ENCODE peak calls at places on chromosomes 12 and 14, in ten cellular contexts. Y is T-cell; R is Daoy; D is MCF 10A; B is stimulated activated CD4-positive, alpha-beta T cell treated with anti-CD3 and anti-CD28 coated beads, Interleukin-2, amount 100 ng/mL, for 48 hours; G is activated naive CD4-positive, alpha-beta T cell; V is stimulated activated CD8-positive, alpha-beta memory T cell treated with anti-CD3 and anti-CD28 coated beads, Interleukin-15, amount 100 ng/mL, for 24 hours; P is NCI-H1105; C is EL; E is CD4-positive, CD25-positive, alpha-beta regulatory T cell. J is an unnamed sample.

GRCh38 chr12:26198742-26199141 is 3.4 kb downstream of the SSPN start:
- DNase-seq in P (no peak), C (peak; percentile 70), R (peak; percentile 90), Y (no peak), D (peak; percentile 53), G (no peak), E (no peak), V (no peak), B (no peak), J (no peak)

GRCh38 chr12:111546758-111547383 is 52.2 kb downstream of the ATXN2 start:
- DNase-seq in Y (no peak), C (no peak), D (peak; percentile 31), P (no peak), V (no peak), G (no peak), B (no peak), E (peak; percentile 76), R (peak; percentile 18), J (no peak)

GRCh38 chr12:43285248-43285647 is 266.8 kb downstream of the ADAMTS20 start:
- DNase-seq in C (peak; percentile 95), D (peak; percentile 79), B (no peak), Y (no peak), V (no peak), P (no peak), G (no peak), E (no peak), R (peak; percentile 83), J (peak; percentile 27)

GRCh38 chr14:49303952-49304516 is 282.1 kb downstream of the RPS29 start:
- DNase-seq in V (no peak), C (peak; percentile 2), Y (no peak), G (no peak), D (peak; percentile 49), P (no peak), E (peak; percentile 3), B (no peak), R (no peak), J (no peak)

GRCh38 chr12:107057071-107057834 is 36.1 kb downstream of the CRY1 start:
- DNase-seq in C (peak; percentile 64), D (no peak), V (no peak), B (no peak), E (no peak), P (no peak), R (no peak), G (no peak), Y (no peak), J (no peak)

GRCh38 chr12:77606348-77606747 is 224.3 kb upstream of the NAV3 start:
- DNase-seq in R (no peak), B (no peak), C (no peak), E (no peak), D (no peak), P (no peak), G (no peak), V (no peak), Y (no peak), J (no peak)

GRCh38 chr12:131987552-131987951 is 37.8 kb downstream of the EP400 start:
- DNase-seq in R (no peak), G (no peak), C (no peak), Y (no peak), P (no peak), V (no peak), B (no peak), E (no peak), D (no peak), J (no peak)

GRCh38 chr12:109716512-109717389 is 3.1 kb downstream of the FAM222A start:
- DNase-seq in G (no peak), V (no peak), D (peak; percentile 29), R (no peak), P (no peak), B (no peak), Y (no peak), E (no peak), C (no peak), J (no peak)

GRCh38 chr12:89073027-89073398 is 279.3 kb downstream of the DUSP6 start:
- DNase-seq in B (no peak), V (no peak), E (no peak), R (peak; percentile 77), Y (no peak), D (no peak), P (no peak), G (no peak), C (peak; percentile 61), J (peak; percentile 92)

GRCh38 chr12:83150465-83151189 is 463.9 kb downstream of the TMTC2 start:
- DNase-seq in P (no peak), Y (no peak), C (no peak), E (no peak), B (no peak), R (no peak), D (no peak), G (no peak), V (no peak), J (no peak)

GRCh38 chr12:122486805-122487426 is 13.8 kb downstream of the ZCCHC8 start:
- DNase-seq in G (no peak), P (no peak), C (no peak), B (no peak), D (no peak), E (no peak), R (no peak), V (no peak), Y (no peak), J (no peak)

GRCh38 chr14:33669111-33669510 is 281.8 kb downstream of the EGLN3 start:
- DNase-seq in R (no peak), G (no peak), C (peak; percentile 32), B (no peak), P (no peak), D (no peak), Y (no peak), E (no peak), V (no peak), J (no peak)